ENCODE peak calls at places on chromosome 10, in four cellular contexts. G is activated T-helper 9 cell treated with anti-CD3 and anti-CD28 coated beads, Interleukin-2, amount 50 U/mL, for 16 hours; A is PC-9; O is neural progenitor cell. U is an unnamed sample.

GRCh38 chr10:65033957-65034356 is 1512.8 kb downstream of the REEP3 start:
- DNase-seq in A (no peak), G (no peak), O (no peak), U (no peak)

GRCh38 chr10:88901206-88901605 is 21.2 kb downstream of the STAMBPL1 start:
- DNase-seq in A (no peak), O (no peak), G (no peak), U (no peak)

GRCh38 chr10:72126184-72126871 is 38.0 kb upstream of the SPOCK2 start:
- DNase-seq in G (no peak), A (no peak), O (peak; percentile 40), U (peak; percentile 28)

GRCh38 chr10:123884351-123884906 is 7.2 kb downstream of the CPXM2 start:
- DNase-seq in O (no peak), G (no peak), A (no peak), U (no peak)

GRCh38 chr10:23439920-23440875 is 1.3 kb downstream of the OTUD1 start:
- DNase-seq in A (peak; percentile 16), O (peak; percentile 57), G (peak; percentile 12), U (no peak)

GRCh38 chr10:43964486-43964885 is 315.8 kb upstream of the ZNF32 start:
- DNase-seq in A (no peak), O (no peak), G (no peak), U (no peak)

GRCh38 chr10:86647773-86648705 is 6.3 kb upstream of the OPN4 start:
- DNase-seq in O (no peak), G (no peak), A (peak; percentile 33), U (peak; percentile 60)

GRCh38 chr10:102545997-102546396 is 42.2 kb downstream of the SUFU start:
- DNase-seq in G (no peak), A (no peak), O (no peak), U (no peak)

GRCh38 chr10:123595661-123596060 is 70.5 kb upstream of the GPR26 start:
- DNase-seq in G (no peak), A (no peak), O (no peak), U (no peak)

GRCh38 chr10:6151087-6151977 is 51.4 kb upstream of the PFKFB3 start:
- DNase-seq in G (no peak), A (no peak), O (peak; percentile 80), U (peak; percentile 37)

GRCh38 chr10:44172883-44173557 is 211.9 kb downstream of the CXCL12 start:
- DNase-seq in G (no peak), A (no peak), O (no peak), U (no peak)

GRCh38 chr10:78523453-78523852 is 489.8 kb downstream of the RPS24 start:
- DNase-seq in O (no peak), G (no peak), A (no peak), U (no peak)

GRCh38 chr10:17216217-17216900 is 11.7 kb upstream of the VIM start:
- DNase-seq in G (no peak), O (no peak), A (peak; percentile 29), U (peak; percentile 95)

GRCh38 chr10:83367036-83367435 is 772.3 kb upstream of the GHITM start:
- DNase-seq in G (no peak), A (no peak), O (no peak), U (no peak)

GRCh38 chr10:14439451-14440259 is 108.9 kb upstream of the FRMD4A start:
- DNase-seq in O (no peak), A (no peak), G (no peak), U (no peak)

GRCh38 chr10:60704480-60704879 is 73.8 kb upstream of the CDK1 start:
- DNase-seq in G (no peak), O (no peak), A (no peak), U (no peak)

GRCh38 chr10:69230128-69230527 is 10.0 kb downstream of the HKDC1 start:
- DNase-seq in A (peak; percentile 40), O (no peak), G (no peak), U (no peak)

GRCh38 chr10:34696423-34696822 is 118.7 kb downstream of the PARD3 start:
- DNase-seq in A (no peak), G (no peak), O (no peak), U (no peak)

GRCh38 chr10:24811906-24812305 is 88.2 kb upstream of the ARHGAP21 start:
- DNase-seq in O (peak; percentile 17), A (no peak), G (no peak), U (no peak)

GRCh38 chr10:132153616-132154217 is 33.0 kb upstream of the DPYSL4 start:
- DNase-seq in G (no peak), A (no peak), O (no peak), U (no peak)

GRCh38 chr10:91545817-91546216 is 87.1 kb downstream of the PPP1R3C start:
- DNase-seq in A (no peak), O (no peak), G (no peak), U (no peak)

U was measured in GM04504.